ENCODE peak calls at places on chromosomes 3 and 15, in five cellular contexts. One of them, this sample, is unnamed.

GRCh38 chr3:47782538-47783308 is 1.0 kb upstream of the SMARCC1 start:
- DNase-seq in fibroblast of mammary gland: no peak
- DNase-seq in pancreas: no peak
- DNase-seq in NB4: peak; percentile 72
- DNase-seq in uterus: no peak
- DNase-seq in this sample: no peak

GRCh38 chr3:162370136-162370535 is 873.5 kb downstream of the OTOL1 start:
- DNase-seq in NB4: no peak
- DNase-seq in uterus: no peak
- DNase-seq in pancreas: no peak
- DNase-seq in fibroblast of mammary gland: no peak
- DNase-seq in this sample: no peak

GRCh38 chr3:159632124-159632523 is 356.5 kb upstream of the IL12A start:
- DNase-seq in pancreas: no peak
- DNase-seq in fibroblast of mammary gland: no peak
- DNase-seq in NB4: no peak
- DNase-seq in uterus: no peak
- DNase-seq in this sample: no peak

GRCh38 chr3:153162513-153163348 is 705 bp downstream of the RAP2B start:
- DNase-seq in pancreas: peak; percentile 21
- DNase-seq in fibroblast of mammary gland: peak; percentile 31
- DNase-seq in uterus: peak; percentile 29
- DNase-seq in NB4: peak; percentile 66
- DNase-seq in this sample: peak; percentile 44

GRCh38 chr3:185508330-185508729 is 9.5 kb upstream of the TMEM41A start:
- DNase-seq in pancreas: no peak
- DNase-seq in fibroblast of mammary gland: no peak
- DNase-seq in uterus: no peak
- DNase-seq in NB4: no peak
- DNase-seq in this sample: no peak

GRCh38 chr15:66758844-66759243 is 56.8 kb downstream of the SMAD6 start:
- DNase-seq in fibroblast of mammary gland: no peak
- DNase-seq in pancreas: no peak
- DNase-seq in uterus: no peak
- DNase-seq in NB4: no peak
- DNase-seq in this sample: no peak

GRCh38 chr3:127577448-127577847 is 13.1 kb downstream of the TPRA1 start:
- DNase-seq in uterus: no peak
- DNase-seq in NB4: no peak
- DNase-seq in fibroblast of mammary gland: no peak
- DNase-seq in pancreas: no peak
- DNase-seq in this sample: no peak

GRCh38 chr3:100316656-100317069 is 17.9 kb upstream of the NIT2 start:
- DNase-seq in NB4: peak; percentile 69
- DNase-seq in uterus: peak; percentile 32
- DNase-seq in pancreas: peak; percentile 17
- DNase-seq in fibroblast of mammary gland: peak; percentile 77
- DNase-seq in this sample: no peak

GRCh38 chr3:184874709-184875644 is 63.0 kb downstream of the VPS8 start:
- DNase-seq in uterus: no peak
- DNase-seq in pancreas: no peak
- DNase-seq in fibroblast of mammary gland: peak; percentile 40
- DNase-seq in NB4: peak; percentile 49
- DNase-seq in this sample: no peak

GRCh38 chr15:74616020-74616939 is 644 bp downstream of the CLK3 start:
- DNase-seq in NB4: peak; percentile 77
- DNase-seq in uterus: peak; percentile 68
- DNase-seq in fibroblast of mammary gland: peak; percentile 63
- DNase-seq in pancreas: peak; percentile 71
- DNase-seq in this sample: peak; percentile 36

GRCh38 chr3:123285931-123286307 is 84.2 kb downstream of the SEC22A start:
- DNase-seq in NB4: no peak
- DNase-seq in pancreas: no peak
- DNase-seq in uterus: no peak
- DNase-seq in fibroblast of mammary gland: no peak
- DNase-seq in this sample: no peak

GRCh38 chr15:77144492-77145070 is 73.7 kb upstream of the TSPAN3 start:
- DNase-seq in uterus: no peak
- DNase-seq in fibroblast of mammary gland: peak; percentile 94
- DNase-seq in NB4: no peak
- DNase-seq in pancreas: no peak
- DNase-seq in this sample: no peak

GRCh38 chr15:73560501-73561117 is 72.6 kb downstream of the NPTN start:
- DNase-seq in uterus: no peak
- DNase-seq in pancreas: no peak
- DNase-seq in fibroblast of mammary gland: peak; percentile 84
- DNase-seq in NB4: peak; percentile 72
- DNase-seq in this sample: no peak

GRCh38 chr15:75043509-75044257 is 20.3 kb downstream of the PPCDC start:
- DNase-seq in NB4: peak; percentile 90
- DNase-seq in uterus: peak; percentile 95
- DNase-seq in pancreas: peak; percentile 94
- DNase-seq in fibroblast of mammary gland: peak; percentile 100
- DNase-seq in this sample: peak; percentile 52

GRCh38 chr15:94023520-94023919 is 207.8 kb upstream of the MCTP2 start:
- DNase-seq in uterus: no peak
- DNase-seq in pancreas: no peak
- DNase-seq in NB4: no peak
- DNase-seq in fibroblast of mammary gland: peak; percentile 33
- DNase-seq in this sample: no peak

GRCh38 chr3:96430019-96430541 is 384.3 kb upstream of the EPHA6 start:
- DNase-seq in pancreas: no peak
- DNase-seq in NB4: no peak
- DNase-seq in fibroblast of mammary gland: no peak
- DNase-seq in uterus: no peak
- DNase-seq in this sample: no peak

GRCh38 chr3:84967767-84968581 is 9.2 kb downstream of the CADM2 start:
- DNase-seq in uterus: no peak
- DNase-seq in fibroblast of mammary gland: no peak
- DNase-seq in pancreas: no peak
- DNase-seq in NB4: no peak
- DNase-seq in this sample: no peak

GRCh38 chr3:52053307-52054304 is 2.8 kb downstream of the DUSP7 start:
- DNase-seq in pancreas: no peak
- DNase-seq in fibroblast of mammary gland: peak; percentile 60
- DNase-seq in uterus: peak; percentile 54
- DNase-seq in NB4: peak; percentile 76
- DNase-seq in this sample: peak; percentile 39

GRCh38 chr3:51673181-51673801 is 2.2 kb downstream of the TEX264 start:
- DNase-seq in pancreas: no peak
- DNase-seq in fibroblast of mammary gland: no peak
- DNase-seq in NB4: no peak
- DNase-seq in uterus: no peak
- DNase-seq in this sample: no peak

GRCh38 chr3:64163019-64163754 is 62.1 kb downstream of the PRICKLE2 start:
- DNase-seq in pancreas: no peak
- DNase-seq in uterus: no peak
- DNase-seq in NB4: no peak
- DNase-seq in fibroblast of mammary gland: no peak
- DNase-seq in this sample: no peak

GRCh38 chr3:125121246-125122010 is 65.6 kb upstream of the HEG1 start:
- DNase-seq in NB4: no peak
- DNase-seq in fibroblast of mammary gland: no peak
- DNase-seq in pancreas: no peak
- DNase-seq in uterus: no peak
- DNase-seq in this sample: no peak

GRCh38 chr3:10380906-10381795 is 60.2 kb upstream of the SEC13 start:
- DNase-seq in uterus: no peak
- DNase-seq in fibroblast of mammary gland: peak; percentile 38
- DNase-seq in pancreas: no peak
- DNase-seq in NB4: no peak
- DNase-seq in this sample: no peak

GRCh38 chr3:50648297-50648696 is 26.4 kb upstream of the DOCK3 start:
- DNase-seq in pancreas: no peak
- DNase-seq in fibroblast of mammary gland: peak; percentile 22
- DNase-seq in uterus: no peak
- DNase-seq in NB4: no peak
- DNase-seq in this sample: no peak

GRCh38 chr3:131549340-131549739 is 46.6 kb upstream of the MRPL3 start:
- DNase-seq in NB4: peak; percentile 25
- DNase-seq in pancreas: no peak
- DNase-seq in fibroblast of mammary gland: peak; percentile 26
- DNase-seq in uterus: no peak
- DNase-seq in this sample: no peak

GRCh38 chr15:88231909-88232308 is 24.6 kb downstream of the NTRK3 start:
- DNase-seq in NB4: no peak
- DNase-seq in fibroblast of mammary gland: no peak
- DNase-seq in uterus: no peak
- DNase-seq in pancreas: no peak
- DNase-seq in this sample: no peak

GRCh38 chr3:179100652-179101051 is 29.0 kb upstream of the ZMAT3 start:
- DNase-seq in pancreas: no peak
- DNase-seq in fibroblast of mammary gland: peak; percentile 81
- DNase-seq in NB4: no peak
- DNase-seq in uterus: peak; percentile 19
- DNase-seq in this sample: no peak

GRCh38 chr3:114120211-114120610 is 58.6 kb downstream of the DRD3 start:
- DNase-seq in pancreas: no peak
- DNase-seq in uterus: no peak
- DNase-seq in fibroblast of mammary gland: no peak
- DNase-seq in NB4: no peak
- DNase-seq in this sample: no peak

GRCh38 chr3:182909318-182910040 is 70.9 kb downstream of the DCUN1D1 start:
- DNase-seq in NB4: peak; percentile 19
- DNase-seq in pancreas: no peak
- DNase-seq in uterus: no peak
- DNase-seq in fibroblast of mammary gland: peak; percentile 34
- DNase-seq in this sample: no peak

GRCh38 chr3:100891033-100891432 is 102.2 kb downstream of the ABI3BP start:
- DNase-seq in pancreas: no peak
- DNase-seq in uterus: no peak
- DNase-seq in NB4: no peak
- DNase-seq in fibroblast of mammary gland: peak; percentile 74
- DNase-seq in this sample: no peak

GRCh38 chr15:57875347-57875746 is 168.8 kb downstream of the POLR2M start:
- DNase-seq in uterus: no peak
- DNase-seq in fibroblast of mammary gland: no peak
- DNase-seq in pancreas: no peak
- DNase-seq in NB4: no peak
- DNase-seq in this sample: no peak

GRCh38 chr3:127784865-127785710 is 37.2 kb downstream of the MGLL start:
- DNase-seq in uterus: no peak
- DNase-seq in pancreas: no peak
- DNase-seq in fibroblast of mammary gland: no peak
- DNase-seq in NB4: no peak
- DNase-seq in this sample: no peak

GRCh38 chr3:86991482-86991815 is 500 bp upstream of the VGLL3 start:
- DNase-seq in pancreas: no peak
- DNase-seq in uterus: no peak
- DNase-seq in NB4: no peak
- DNase-seq in fibroblast of mammary gland: no peak
- DNase-seq in this sample: no peak
- TF ChIP-seq CTCF in pancreas: no peak
- TF ChIP-seq CTCF in uterus: no peak
- TF ChIP-seq CTCF in NB4: no peak
- TF ChIP-seq CTCF in fibroblast of mammary gland: no peak
- TF ChIP-seq CTCF in this sample: no peak

DNA sequence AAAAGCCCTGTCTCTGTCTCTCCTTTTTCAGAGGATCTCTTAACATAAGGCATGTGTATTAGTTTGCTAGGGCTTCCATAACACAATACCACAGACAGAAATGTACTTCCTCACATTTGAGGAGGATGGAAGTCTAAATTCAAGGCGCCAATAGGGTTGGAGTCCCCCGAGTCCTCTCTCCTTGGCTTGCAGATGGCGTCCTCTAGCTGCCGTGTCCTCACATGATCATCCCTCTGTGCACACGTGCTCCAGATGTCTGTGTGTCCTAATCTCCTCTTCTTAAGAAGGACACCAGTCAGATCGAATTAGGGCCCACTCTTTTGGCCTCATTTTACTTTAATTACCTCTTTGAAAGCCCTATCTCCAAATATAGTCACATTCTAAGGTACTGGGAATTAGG is 23.1 kb upstream of the BFSP2 start:
- DNase-seq in NB4: peak; percentile 17
- DNase-seq in uterus: no peak
- DNase-seq in pancreas: no peak
- DNase-seq in fibroblast of mammary gland: peak; percentile 8
- DNase-seq in this sample: no peak
- TF ChIP-seq CTCF in NB4: no peak
- TF ChIP-seq CTCF in uterus: no peak
- TF ChIP-seq CTCF in pancreas: no peak
- TF ChIP-seq CTCF in fibroblast of mammary gland: no peak
- TF ChIP-seq CTCF in this sample: no peak

DNA sequence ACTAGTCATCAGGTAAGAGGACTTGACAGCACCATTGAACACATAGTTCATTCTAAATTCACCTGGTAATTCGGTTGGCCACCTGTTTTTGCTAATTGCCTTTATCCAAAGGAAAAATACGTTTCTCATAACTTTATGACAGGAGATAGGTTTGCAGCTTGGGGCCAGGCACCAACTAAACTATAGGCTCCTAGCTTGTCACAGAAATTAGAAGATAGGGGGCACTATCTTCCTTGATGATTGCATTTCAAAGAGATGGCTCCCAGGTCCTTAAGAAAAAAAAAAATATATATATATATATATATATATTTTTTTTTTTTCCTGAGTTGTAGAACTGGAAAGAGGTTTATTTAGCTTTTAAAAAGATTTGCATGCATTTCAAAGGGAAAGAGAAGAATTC is 563.6 kb downstream of the NAALADL2 start:
- DNase-seq in uterus: no peak
- DNase-seq in fibroblast of mammary gland: no peak
- DNase-seq in NB4: no peak
- DNase-seq in pancreas: no peak
- DNase-seq in this sample: no peak
- TF ChIP-seq CTCF in uterus: no peak
- TF ChIP-seq CTCF in fibroblast of mammary gland: no peak
- TF ChIP-seq CTCF in NB4: no peak
- TF ChIP-seq CTCF in pancreas: no peak
- TF ChIP-seq CTCF in this sample: no peak

GRCh38 chr15:65079580-65079979 is 3.0 kb downstream of the KBTBD13 start:
- DNase-seq in uterus: no peak
- DNase-seq in NB4: no peak
- DNase-seq in pancreas: no peak
- DNase-seq in fibroblast of mammary gland: no peak
- DNase-seq in this sample: no peak

GRCh38 chr15:65081270-65081669 is 4.7 kb downstream of the KBTBD13 start:
- DNase-seq in pancreas: no peak
- DNase-seq in NB4: no peak
- DNase-seq in uterus: no peak
- DNase-seq in fibroblast of mammary gland: no peak
- DNase-seq in this sample: no peak

GRCh38 chr15:65077291-65077980 is 890 bp downstream of the KBTBD13 start:
- DNase-seq in pancreas: no peak
- DNase-seq in fibroblast of mammary gland: no peak
- DNase-seq in uterus: no peak
- DNase-seq in NB4: no peak
- DNase-seq in this sample: no peak

GRCh38 chr15:65076486-65077290 is at the start of gene KBTBD13:
- DNase-seq in NB4: no peak
- DNase-seq in fibroblast of mammary gland: no peak
- DNase-seq in uterus: no peak
- DNase-seq in pancreas: no peak
- DNase-seq in this sample: no peak

DNA sequence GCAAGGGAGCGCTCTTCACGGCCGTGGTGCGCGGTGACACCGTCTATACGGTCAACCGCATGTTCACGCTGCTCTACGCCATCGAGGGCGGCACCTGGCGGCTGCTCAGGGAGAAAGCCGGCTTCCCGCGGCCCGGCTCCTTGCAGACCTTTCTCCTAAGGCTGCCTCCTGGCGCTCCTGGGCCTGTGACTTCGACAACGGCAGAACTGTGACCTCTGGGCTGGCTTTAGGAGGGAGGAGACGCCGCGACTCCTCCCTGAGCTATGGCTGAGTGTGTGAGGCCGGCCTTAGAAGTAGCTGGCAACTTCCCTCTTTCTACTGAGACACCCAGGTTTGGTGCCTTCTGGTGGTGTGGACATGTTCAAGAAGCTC is 1.4 kb downstream of the KBTBD13 start:
- DNase-seq in NB4: peak; percentile 42
- DNase-seq in uterus: peak; percentile 79
- DNase-seq in fibroblast of mammary gland: peak; percentile 65
- DNase-seq in pancreas: peak; percentile 27
- DNase-seq in this sample: peak; percentile 34
- TF ChIP-seq CTCF in NB4: no peak
- TF ChIP-seq CTCF in uterus: peak; percentile 84
- TF ChIP-seq CTCF in fibroblast of mammary gland: peak; percentile 54
- TF ChIP-seq CTCF in pancreas: peak; percentile 22
- TF ChIP-seq CTCF in this sample: no peak